ENCODE peak calls at places on chromosomes 12 and 14, in eight cellular contexts. N is fibroblast of lung; I is hepatocyte; U is upper lobe of right lung; E is neuronal stem cell; T is CD4-positive, CD25-positive, alpha-beta regulatory T cell; W is sigmoid colon; K is CD8-positive, alpha-beta T cell. G is an unnamed sample.

GRCh38 chr14:73795974-73796373 is 55.7 kb upstream of the PTGR2 start:
- DNase-seq in I (peak; percentile 80), E (no peak), U (no peak), N (peak; percentile 93), K (no peak), W (peak; percentile 43), T (no peak), G (no peak)

GRCh38 chr14:80638620-80639215 is 302.8 kb downstream of the CEP128 start:
- DNase-seq in N (peak; percentile 87), T (no peak), I (no peak), W (no peak), U (no peak), K (no peak), E (no peak), G (no peak)

GRCh38 chr12:92408072-92408900 is 262.6 kb upstream of the BTG1 start:
- DNase-seq in K (no peak), T (peak; percentile 39), U (no peak), I (peak; percentile 15), W (no peak), E (no peak), N (no peak), G (no peak)

GRCh38 chr12:49503674-49504180 is 35.1 kb upstream of the KCNH3 start:
- DNase-seq in I (peak; percentile 54), E (no peak), K (no peak), U (no peak), W (no peak), T (no peak), N (peak; percentile 84), G (peak; percentile 80)

GRCh38 chr14:49970474-49971147 is 77.7 kb downstream of the ARF6 start:
- DNase-seq in T (no peak), K (no peak), U (no peak), E (no peak), I (peak; percentile 66), N (peak; percentile 65), W (no peak), G (peak; percentile 15)

GRCh38 chr14:96225745-96226151 is 21.1 kb downstream of the BDKRB2 start:
- DNase-seq in E (no peak), W (no peak), N (peak; percentile 83), K (no peak), U (peak; percentile 63), I (peak; percentile 61), T (no peak), G (no peak)

GRCh38 chr12:93032748-93033147 is 103.7 kb upstream of the EEA1 start:
- DNase-seq in E (no peak), N (peak; percentile 18), T (no peak), W (no peak), U (no peak), I (no peak), K (no peak), G (no peak)

GRCh38 chr12:54379401-54380201 is 4.9 kb downstream of the ZNF385A start:
- DNase-seq in I (peak; percentile 96), K (peak; percentile 92), T (peak; percentile 83), U (peak; percentile 96), E (peak; percentile 88), W (peak; percentile 96), N (peak; percentile 74), G (peak; percentile 85)

GRCh38 chr12:121905746-121906145 is 12.6 kb upstream of the CFAP251 start:
- DNase-seq in K (no peak), T (no peak), W (no peak), E (no peak), N (no peak), I (peak; percentile 34), U (no peak), G (no peak)

GRCh38 chr12:121911824-121912585 is 6.4 kb upstream of the CFAP251 start:
- DNase-seq in N (no peak), K (no peak), I (no peak), U (no peak), E (no peak), T (no peak), W (no peak), G (no peak)

GRCh38 chr12:121903202-121903601 is 14.6 kb downstream of the PSMD9 start:
- DNase-seq in E (no peak), N (no peak), K (no peak), I (no peak), T (no peak), U (no peak), W (no peak), G (no peak)

DNA sequence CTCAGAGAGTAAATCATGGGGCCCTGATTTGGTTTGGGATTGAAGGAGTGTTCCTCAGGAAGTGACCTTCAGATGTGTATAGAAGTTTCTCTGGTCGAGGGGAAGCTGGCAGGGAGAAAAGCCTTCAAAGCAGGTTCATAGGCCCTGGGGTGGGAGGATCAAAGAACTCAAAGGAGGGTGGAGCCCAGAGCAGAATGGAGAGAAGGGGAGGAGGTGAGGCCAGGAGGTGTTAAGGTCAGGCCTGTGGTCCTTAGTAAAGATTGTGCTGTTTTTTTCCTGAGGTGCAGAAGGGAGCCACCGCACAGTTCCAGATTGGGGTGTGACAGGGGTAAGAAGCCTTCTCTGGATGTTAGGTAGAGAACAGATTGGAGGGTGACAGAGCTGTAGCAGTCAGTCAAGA is 9.7 kb upstream of the CFAP251 start:
- DNase-seq in W (no peak), E (no peak), N (no peak), K (no peak), I (no peak), T (no peak), U (no peak), G (no peak)
- H3K4me1 ChIP-seq in W (no peaks in the 10 kb centered on the region), E (no peaks in the 10 kb centered on the region), N (no peaks in the 10 kb centered on the region), K (no peaks in the 10 kb centered on the region), I (no peaks in the 10 kb centered on the region), T (no peaks in the 10 kb centered on the region), U (no peaks in the 10 kb centered on the region), G (no peaks in the 10 kb centered on the region)

GRCh38 chr14:61512026-61512425 is 183.3 kb upstream of the HIF1A start:
- DNase-seq in N (no peak), K (no peak), W (no peak), T (no peak), I (no peak), E (no peak), U (no peak), G (no peak)
- H3K4me1 ChIP-seq in N (peaks cover 9% of the 10 kb centered on the region), K (peaks cover 82% of the 10 kb centered on the region), W (no peaks in the 10 kb centered on the region), T (peaks cover 48% of the 10 kb centered on the region), I (peaks cover 22% of the 10 kb centered on the region), E (no peaks in the 10 kb centered on the region), U (peaks cover 44% of the 10 kb centered on the region), G (peaks cover 72% of the 10 kb centered on the region)

GRCh38 chr14:54627325-54627717 is 60.4 kb downstream of the SAMD4A start:
- DNase-seq in U (no peak), W (no peak), I (no peak), T (no peak), K (no peak), E (no peak), N (peak; percentile 33), G (no peak)
- H3K4me1 ChIP-seq in U (peaks cover 46% of the 10 kb centered on the region), W (peaks cover 76% of the 10 kb centered on the region), I (peaks cover 34% of the 10 kb centered on the region), T (peaks cover 50% of the 10 kb centered on the region), K (peaks cover 38% of the 10 kb centered on the region), E (peaks cover 29% of the 10 kb centered on the region), N (peaks cover 31% of the 10 kb centered on the region), G (no peaks in the 10 kb centered on the region)

GRCh38 chr14:104687601-104688504 is 1.6 kb upstream of the INF2 start:
- DNase-seq in N (peak; percentile 73), W (peak; percentile 91), I (peak; percentile 91), U (peak; percentile 95), T (no peak), E (no peak), K (no peak), G (peak; percentile 98)

GRCh38 chr14:104686624-104687517 is 2.5 kb upstream of the INF2 start:
- DNase-seq in T (no peak), U (no peak), K (no peak), I (no peak), E (no peak), N (no peak), W (no peak), G (no peak)

GRCh38 chr14:104688755-104689619 is at the start of gene INF2:
- DNase-seq in K (peak; percentile 64), N (peak; percentile 56), W (no peak), E (peak; percentile 54), I (peak; percentile 88), U (peak; percentile 83), T (peak; percentile 46), G (peak; percentile 65)

GRCh38 chr14:104689620-104690265 is 325 bp downstream of the INF2 start:
- DNase-seq in N (no peak), I (no peak), K (no peak), E (no peak), U (no peak), T (no peak), W (no peak), G (no peak)

GRCh38 chr14:104688505-104688754 is 988 bp upstream of the INF2 start:
- DNase-seq in K (no peak), U (no peak), I (no peak), W (no peak), N (no peak), T (no peak), E (no peak), G (no peak)
- H3K4me1 ChIP-seq in K (peaks cover 66% of the 10 kb centered on the region), U (peaks cover 48% of the 10 kb centered on the region), I (peaks cover 36% of the 10 kb centered on the region), W (peaks cover 57% of the 10 kb centered on the region), N (peaks cover 33% of the 10 kb centered on the region), T (peaks cover 74% of the 10 kb centered on the region), E (peaks cover 26% of the 10 kb centered on the region), G (peaks cover 29% of the 10 kb centered on the region)

DNA sequence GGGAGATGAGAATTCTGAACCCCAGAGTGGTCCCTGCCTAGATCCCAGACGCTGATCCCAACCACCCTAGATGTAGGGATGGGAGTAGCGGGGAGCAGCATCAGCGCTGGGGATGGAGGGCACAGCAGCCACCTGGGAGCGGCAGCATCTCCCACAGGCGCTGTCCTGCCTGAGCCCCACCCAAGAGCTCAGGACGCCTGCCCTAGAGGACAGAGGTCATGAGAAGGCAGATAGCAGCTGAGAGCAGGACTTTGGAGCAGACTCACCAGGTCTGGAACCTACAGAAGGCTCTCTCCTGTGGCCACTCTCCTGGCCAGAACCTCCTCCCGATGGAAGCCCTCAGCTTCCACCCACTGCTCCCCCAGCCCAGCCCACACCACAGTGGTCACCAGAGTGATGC is 7.2 kb downstream of the CCDC85C start:
- DNase-seq in T (no peak), U (no peak), K (no peak), E (no peak), W (no peak), N (no peak), I (peak; percentile 54), G (no peak)
- H3K4me1 ChIP-seq in T (peaks cover 11% of the 10 kb centered on the region), U (peaks cover 51% of the 10 kb centered on the region), K (peaks cover 4% of the 10 kb centered on the region), E (peaks cover 48% of the 10 kb centered on the region), W (peaks cover 98% of the 10 kb centered on the region), N (no peaks in the 10 kb centered on the region), I (peaks cover 62% of the 10 kb centered on the region), G (peaks cover 66% of the 10 kb centered on the region)

DNA sequence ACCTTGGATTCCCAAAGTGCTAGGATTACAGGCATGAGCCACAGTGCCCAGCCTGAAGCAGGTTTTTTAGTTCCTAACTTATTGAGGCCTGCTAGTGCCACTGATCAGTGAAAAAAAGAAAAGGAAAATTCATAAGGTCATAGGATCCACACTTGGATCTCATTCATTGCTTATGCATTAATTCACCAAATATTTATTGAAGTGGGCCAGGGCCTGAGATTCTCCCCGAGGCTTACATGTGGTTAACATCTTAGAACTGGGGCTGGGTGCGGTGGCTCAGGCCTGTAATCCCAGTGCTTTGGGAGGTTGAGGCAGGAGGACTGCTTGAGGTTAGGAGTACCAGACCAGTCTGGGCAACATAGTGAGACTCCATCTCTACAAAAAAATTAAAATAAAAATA is 29.5 kb upstream of the MAP1LC3B2 start:
- DNase-seq in E (no peak), U (no peak), I (no peak), T (no peak), W (no peak), N (no peak), K (no peak), G (no peak)
- H3K4me1 ChIP-seq in E (peaks cover 3% of the 10 kb centered on the region), U (peaks cover 13% of the 10 kb centered on the region), I (peaks cover 30% of the 10 kb centered on the region), T (peaks cover 16% of the 10 kb centered on the region), W (peaks cover 42% of the 10 kb centered on the region), N (peaks cover 20% of the 10 kb centered on the region), K (peaks cover 12% of the 10 kb centered on the region), G (peaks cover 16% of the 10 kb centered on the region)

G was measured in thyroid gland.